ENCODE peak calls at places on chromosomes 13 and 19, in nine cellular contexts. One of them, this sample, is unnamed.
A peak's percentile ranks its signal among the peaks of the same experiment; 100 is the strongest.

GRCh38 chr13:110628477-110628793 is 13.1 kb downstream of the NAXD start:
- DNase-seq in body of pancreas: no peak
- DNase-seq in substantia nigra: no peak
- DNase-seq in AG04450: no peak
- DNase-seq in effector memory CD8-positive, alpha-beta T cell: no peak
- DNase-seq in caudate nucleus: no peak
- DNase-seq in midbrain: no peak
- DNase-seq in NCI-H460: no peak
- DNase-seq in foreskin fibroblast: no peak
- DNase-seq in this sample: no peak

GRCh38 chr13:113854238-113855011 is 9.5 kb downstream of the GAS6 start:
- DNase-seq in body of pancreas: peak; percentile 19
- DNase-seq in substantia nigra: no peak
- DNase-seq in AG04450: no peak
- DNase-seq in effector memory CD8-positive, alpha-beta T cell: no peak
- DNase-seq in caudate nucleus: no peak
- DNase-seq in midbrain: peak; percentile 26
- DNase-seq in NCI-H460: no peak
- DNase-seq in foreskin fibroblast: peak; percentile 84
- DNase-seq in this sample: no peak

GRCh38 chr19:17235618-17236413 is 9.8 kb downstream of the OCEL1 start:
- DNase-seq in body of pancreas: peak; percentile 73
- DNase-seq in substantia nigra: peak; percentile 41
- DNase-seq in AG04450: peak; percentile 36
- DNase-seq in effector memory CD8-positive, alpha-beta T cell: peak; percentile 65
- DNase-seq in caudate nucleus: peak; percentile 51
- DNase-seq in midbrain: peak; percentile 54
- DNase-seq in NCI-H460: peak; percentile 45
- DNase-seq in foreskin fibroblast: peak; percentile 92
- DNase-seq in this sample: peak; percentile 66

GRCh38 chr13:21672811-21673591 is 2.1 kb downstream of the FGF9 start:
- DNase-seq in body of pancreas: peak; percentile 7
- DNase-seq in substantia nigra: no peak
- DNase-seq in AG04450: no peak
- DNase-seq in effector memory CD8-positive, alpha-beta T cell: no peak
- DNase-seq in caudate nucleus: no peak
- DNase-seq in midbrain: no peak
- DNase-seq in NCI-H460: no peak
- DNase-seq in foreskin fibroblast: peak; percentile 17
- DNase-seq in this sample: no peak

GRCh38 chr19:17806945-17807344 is 12.0 kb downstream of the B3GNT3 start:
- DNase-seq in body of pancreas: no peak
- DNase-seq in substantia nigra: no peak
- DNase-seq in AG04450: no peak
- DNase-seq in effector memory CD8-positive, alpha-beta T cell: no peak
- DNase-seq in caudate nucleus: no peak
- DNase-seq in midbrain: no peak
- DNase-seq in NCI-H460: no peak
- DNase-seq in foreskin fibroblast: no peak
- DNase-seq in this sample: no peak

GRCh38 chr19:38031423-38031770 is 124.4 kb downstream of the SIPA1L3 start:
- DNase-seq in body of pancreas: no peak
- DNase-seq in substantia nigra: no peak
- DNase-seq in AG04450: no peak
- DNase-seq in effector memory CD8-positive, alpha-beta T cell: no peak
- DNase-seq in caudate nucleus: no peak
- DNase-seq in midbrain: no peak
- DNase-seq in NCI-H460: no peak
- DNase-seq in foreskin fibroblast: no peak
- DNase-seq in this sample: no peak

GRCh38 chr13:111559612-111560423 is 239.4 kb downstream of the TEX29 start:
- DNase-seq in body of pancreas: no peak
- DNase-seq in substantia nigra: no peak
- DNase-seq in AG04450: no peak
- DNase-seq in effector memory CD8-positive, alpha-beta T cell: no peak
- DNase-seq in caudate nucleus: no peak
- DNase-seq in midbrain: no peak
- DNase-seq in NCI-H460: no peak
- DNase-seq in foreskin fibroblast: no peak
- DNase-seq in this sample: no peak

GRCh38 chr13:99442273-99442895 is 58.9 kb upstream of the TM9SF2 start:
- DNase-seq in body of pancreas: peak; percentile 62
- DNase-seq in substantia nigra: no peak
- DNase-seq in AG04450: no peak
- DNase-seq in effector memory CD8-positive, alpha-beta T cell: peak; percentile 68
- DNase-seq in caudate nucleus: peak; percentile 41
- DNase-seq in midbrain: peak; percentile 40
- DNase-seq in NCI-H460: peak; percentile 26
- DNase-seq in foreskin fibroblast: peak; percentile 66
- DNase-seq in this sample: peak; percentile 44